ENCODE peak calls at places on chromosomes 2 and 18, in five cellular contexts. K, V, M, L and R are unnamed samples.

GRCh38 chr2:172709566-172710291 is 25.9 kb upstream of the RAPGEF4 start:
- DNase-seq in K (no peak), V (no peak), M (no peak), L (no peak), R (no peak)

GRCh38 chr2:49837894-49838293 is 683.6 kb upstream of the FSHR start:
- DNase-seq in K (no peak), V (no peak), M (no peak), L (no peak), R (no peak)

GRCh38 chr2:36357506-36358316 is 2.1 kb downstream of the CRIM1 start:
- DNase-seq in K (peak; percentile 82), V (no peak), M (peak; percentile 64), L (peak; percentile 80), R (peak; percentile 75)

GRCh38 chr2:160201849-160202539 is 1.9 kb upstream of the ITGB6 start:
- DNase-seq in K (no peak), V (no peak), M (no peak), L (no peak), R (no peak)

GRCh38 chr2:225993430-225993829 is 593.9 kb downstream of the NYAP2 start:
- DNase-seq in K (no peak), V (no peak), M (no peak), L (no peak), R (no peak)

GRCh38 chr2:202113571-202114142 is 40.6 kb downstream of the KIAA2012 start:
- DNase-seq in K (no peak), V (no peak), M (no peak), L (peak; percentile 73), R (no peak)

GRCh38 chr18:8839285-8839684 is 133.9 kb downstream of the MTCL1 start:
- DNase-seq in K (peak; percentile 6), V (no peak), M (no peak), L (peak; percentile 69), R (no peak)

GRCh38 chr2:101732199-101732598 is 34.7 kb downstream of the MAP4K4 start:
- DNase-seq in K (no peak), V (no peak), M (no peak), L (no peak), R (no peak)

GRCh38 chr2:62176771-62177170 is 19.1 kb upstream of the B3GNT2 start:
- DNase-seq in K (no peak), V (no peak), M (no peak), L (no peak), R (no peak)

GRCh38 chr2:157498501-157498900 is 54.6 kb upstream of the CYTIP start:
- DNase-seq in K (no peak), V (no peak), M (no peak), L (no peak), R (no peak)

GRCh38 chr18:62632788-62633455 is 82.4 kb upstream of the PHLPP1 start:
- DNase-seq in K (no peak), V (no peak), M (no peak), L (no peak), R (no peak)

GRCh38 chr2:57981369-57981768 is 65.2 kb upstream of the VRK2 start:
- DNase-seq in K (no peak), V (no peak), M (no peak), L (peak; percentile 78), R (no peak)

GRCh38 chr18:525066-525797 is 24.7 kb upstream of the COLEC12 start:
- DNase-seq in K (peak; percentile 98), V (no peak), M (no peak), L (peak; percentile 67), R (no peak)

GRCh38 chr2:12340164-12340563 is 376.6 kb upstream of the TRIB2 start:
- DNase-seq in K (no peak), V (no peak), M (no peak), L (peak; percentile 80), R (no peak)

GRCh38 chr2:134216152-134216829 is 37.6 kb upstream of the MGAT5 start:
- DNase-seq in K (no peak), V (no peak), M (no peak), L (no peak), R (no peak)

GRCh38 chr2:237196866-237197618 is 111.4 kb downstream of the COPS8 start:
- DNase-seq in K (no peak), V (no peak), M (peak; percentile 22), L (no peak), R (no peak)

GRCh38 chr2:218465987-218466633 is 47.2 kb downstream of the VIL1 start:
- DNase-seq in K (peak; percentile 52), V (no peak), M (no peak), L (peak; percentile 35), R (peak; percentile 40)

GRCh38 chr2:86750240-86750839 is 30.2 kb downstream of the RMND5A start:
- DNase-seq in K (no peak), V (no peak), M (no peak), L (peak; percentile 15), R (peak; percentile 17)

GRCh38 chr2:73449404-73449803 is 63.8 kb downstream of the ALMS1 start:
- DNase-seq in K (no peak), V (no peak), M (no peak), L (no peak), R (no peak)

GRCh38 chr2:114175507-114175906 is 266.9 kb upstream of the DPP10 start:
- DNase-seq in K (no peak), V (no peak), M (no peak), L (no peak), R (no peak)

GRCh38 chr2:228689049-228689448 is 507.6 kb upstream of the SPHKAP start:
- DNase-seq in K (no peak), V (no peak), M (peak; percentile 77), L (no peak), R (peak; percentile 70)

GRCh38 chr2:158725496-158725895 is 69.6 kb upstream of the DAPL1 start:
- DNase-seq in K (no peak), V (no peak), M (peak; percentile 46), L (no peak), R (no peak)

GRCh38 chr2:120561393-120562035 is 174.2 kb upstream of the GLI2 start:
- DNase-seq in K (no peak), V (no peak), M (no peak), L (no peak), R (no peak)

GRCh38 chr2:51387235-51387634 is 355.3 kb upstream of the NRXN1 start:
- DNase-seq in K (no peak), V (no peak), M (no peak), L (peak; percentile 48), R (no peak)

GRCh38 chr2:8558096-8558495 is 123.8 kb upstream of the ID2 start:
- DNase-seq in K (no peak), V (no peak), M (no peak), L (no peak), R (no peak)

GRCh38 chr2:138012968-138013367 is 48.7 kb downstream of the HNMT start:
- DNase-seq in K (no peak), V (no peak), M (no peak), L (no peak), R (no peak)

GRCh38 chr2:231745303-231746038 is 35.6 kb downstream of the PDE6D start:
- DNase-seq in K (no peak), V (no peak), M (no peak), L (no peak), R (no peak)

GRCh38 chr2:134411279-134411827 is 157.5 kb downstream of the MGAT5 start:
- DNase-seq in K (no peak), V (no peak), M (no peak), L (no peak), R (no peak)

GRCh38 chr18:11905613-11906012 is 2.5 kb downstream of the MPPE1 start:
- DNase-seq in K (no peak), V (no peak), M (no peak), L (no peak), R (no peak)

GRCh38 chr2:136008205-136008865 is 22.9 kb upstream of the DARS1 start:
- DNase-seq in K (no peak), V (no peak), M (no peak), L (no peak), R (no peak)

GRCh38 chr2:113832795-113833194 is 57.1 kb upstream of the ACTR3 start:
- DNase-seq in K (no peak), V (no peak), M (no peak), L (no peak), R (no peak)

GRCh38 chr2:144230452-144231085 is 289.4 kb downstream of the ZEB2 start:
- DNase-seq in K (peak; percentile 9), V (no peak), M (no peak), L (peak; percentile 66), R (peak; percentile 37)

GRCh38 chr18:74420491-74420890 is 36.6 kb downstream of the DIPK1C start:
- DNase-seq in K (no peak), V (no peak), M (no peak), L (no peak), R (no peak)

GRCh38 chr18:49631146-49631866 is 69.4 kb downstream of the LIPG start:
- DNase-seq in K (no peak), V (no peak), M (no peak), L (no peak), R (no peak)

GRCh38 chr2:142874293-142874814 is 3.1 kb upstream of the KYNU start:
- DNase-seq in K (peak; percentile 87), V (no peak), M (no peak), L (peak; percentile 86), R (peak; percentile 93)

GRCh38 chr2:201950606-201951005 is 83.0 kb upstream of the FZD7 start:
- DNase-seq in K (no peak), V (no peak), M (no peak), L (peak; percentile 72), R (no peak)

GRCh38 chr18:79699653-79700052 is 20.1 kb downstream of the CTDP1 start:
- DNase-seq in K (no peak), V (no peak), M (no peak), L (no peak), R (no peak)

GRCh38 chr2:113158884-113159553 is 14.8 kb upstream of the PSD4 start:
- DNase-seq in K (no peak), V (no peak), M (peak; percentile 40), L (no peak), R (no peak)

GRCh38 chr2:149065236-149065635 is 26.7 kb downstream of the LYPD6B start:
- DNase-seq in K (no peak), V (no peak), M (no peak), L (peak; percentile 50), R (no peak)